ENCODE peak calls at places on chromosomes 1 and 21, in nine cellular contexts. A is PC-3, L is AG04450, T is esophagus muscularis mucosa, F is HL-60, O is A549, H is left lung, I is fibroblast of lung, Z is uterus. S is an unnamed sample.

GRCh38 chr1:21857142-21857839 is 45.2 kb downstream of the LDLRAD2 start:
- DNase-seq in A (no peak), L (no peak), T (no peak), F (no peak), O (no peak), H (no peak), I (peak; percentile 59), Z (no peak), S (no peak)

GRCh38 chr1:115593365-115594259 is 48.2 kb upstream of the VANGL1 start:
- DNase-seq in A (no peak), L (no peak), T (no peak), F (no peak), O (no peak), H (no peak), I (no peak), Z (no peak), S (no peak)

GRCh38 chr1:109392788-109393580 is 4.7 kb downstream of the SORT1 start:
- DNase-seq in A (peak; percentile 60), L (peak; percentile 60), T (no peak), F (peak; percentile 17), O (peak; percentile 18), H (peak; percentile 70), I (peak; percentile 56), Z (peak; percentile 40), S (peak; percentile 79)

GRCh38 chr1:89104147-89104546 is 21.8 kb downstream of the GBP2 start:
- DNase-seq in A (no peak), L (no peak), T (no peak), F (no peak), O (no peak), H (no peak), I (peak; percentile 6), Z (no peak), S (no peak)

GRCh38 chr21:44425307-44425894 is 29.9 kb upstream of the LRRC3 start:
- DNase-seq in A (peak; percentile 70), L (no peak), T (no peak), F (no peak), O (peak; percentile 39), H (peak; percentile 28), I (no peak), Z (no peak), S (no peak)

GRCh38 chr1:172132836-172133235 is 287.6 kb upstream of the C1orf105 start:
- DNase-seq in A (no peak), L (no peak), T (no peak), F (no peak), O (no peak), H (no peak), I (no peak), Z (no peak), S (no peak)

GRCh38 chr1:184771190-184771691 is 16.6 kb upstream of the EDEM3 start:
- DNase-seq in A (no peak), L (no peak), T (no peak), F (no peak), O (no peak), H (no peak), I (no peak), Z (no peak), S (no peak)

GRCh38 chr1:167273027-167273800 is 52.5 kb downstream of the POU2F1 start:
- DNase-seq in A (no peak), L (no peak), T (no peak), F (peak; percentile 73), O (no peak), H (no peak), I (peak; percentile 65), Z (no peak), S (peak; percentile 83)

GRCh38 chr1:75543705-75544104 is 67.2 kb downstream of the SLC44A5 start:
- DNase-seq in A (no peak), L (no peak), T (no peak), F (no peak), O (no peak), H (no peak), I (peak; percentile 42), Z (no peak), S (no peak)

GRCh38 chr1:221809101-221810029 is 67.5 kb upstream of the DUSP10 start:
- DNase-seq in A (peak; percentile 60), L (no peak), T (no peak), F (peak; percentile 20), O (no peak), H (no peak), I (peak; percentile 77), Z (no peak), S (no peak)

GRCh38 chr1:26391450-26391849 is 18.9 kb upstream of the ZNF683 start:
- DNase-seq in A (peak; percentile 73), L (no peak), T (no peak), F (peak; percentile 32), O (peak; percentile 69), H (no peak), I (peak; percentile 45), Z (no peak), S (peak; percentile 56)

GRCh38 chr1:93591833-93592635 is 89.6 kb downstream of the BCAR3 start:
- DNase-seq in A (peak; percentile 40), L (no peak), T (no peak), F (peak; percentile 37), O (peak; percentile 35), H (no peak), I (peak; percentile 24), Z (no peak), S (no peak)

GRCh38 chr1:1889847-1890505 is 911 bp downstream of the GNB1 start:
- DNase-seq in A (peak; percentile 35), L (no peak), T (no peak), F (peak; percentile 85), O (no peak), H (peak; percentile 77), I (peak; percentile 56), Z (no peak), S (peak; percentile 55)

GRCh38 chr1:247210062-247210385 is 38.2 kb upstream of the ZNF124 start:
- DNase-seq in A (no peak), L (no peak), T (no peak), F (no peak), O (no peak), H (no peak), I (peak; percentile 35), Z (no peak), S (no peak)

GRCh38 chr1:64654519-64655341 is 90.1 kb upstream of the RAVER2 start:
- DNase-seq in A (no peak), L (no peak), T (no peak), F (no peak), O (no peak), H (no peak), I (peak; percentile 38), Z (peak; percentile 48), S (peak; percentile 19)
- TF ChIP-seq CTCF in A (peak; percentile 13), L (peak; percentile 18), T (peak; percentile 36), F (no peak), O (no peak), H (no peak), I (peak; percentile 30), Z (peak; percentile 34), S (no peak)

GRCh38 chr1:34164510-34165381 is at the start of gene CSMD2:
- DNase-seq in A (no peak), L (peak; percentile 24), T (no peak), F (no peak), O (peak; percentile 12), H (peak; percentile 52), I (peak; percentile 79), Z (no peak), S (peak; percentile 34)
- H3K4me3 ChIP-seq in A (peak within 1 kb of the TSS; percentile 38), L (peak within 1 kb of the TSS; percentile 68), T (peak within 1 kb of the TSS; percentile 49), F (no peak within 1 kb of the TSS), O (peak within 1 kb of the TSS; percentile 41), H (peak within 1 kb of the TSS; percentile 28), I (peak within 1 kb of the TSS; percentile 80), Z (no peak within 1 kb of the TSS), S (peak within 1 kb of the TSS; percentile 33)

GRCh38 chr1:159974350-159974965 is 20.4 kb upstream of the SLAMF9 start:
- DNase-seq in A (no peak), L (no peak), T (peak; percentile 89), F (no peak), O (no peak), H (no peak), I (no peak), Z (no peak), S (no peak)

GRCh38 chr1:159977364-159978106 is 23.5 kb upstream of the SLAMF9 start:
- DNase-seq in A (no peak), L (no peak), T (peak; percentile 87), F (no peak), O (no peak), H (no peak), I (no peak), Z (no peak), S (no peak)

GRCh38 chr1:159973350-159973940 is 19.4 kb upstream of the SLAMF9 start:
- DNase-seq in A (no peak), L (no peak), T (no peak), F (no peak), O (no peak), H (no peak), I (no peak), Z (no peak), S (no peak)

GRCh38 chr1:159970932-159971342 is 16.9 kb upstream of the SLAMF9 start:
- DNase-seq in A (no peak), L (no peak), T (no peak), F (no peak), O (peak; percentile 58), H (no peak), I (no peak), Z (no peak), S (no peak)

GRCh38 chr1:159972443-159973205 is 18.6 kb upstream of the SLAMF9 start:
- DNase-seq in A (no peak), L (no peak), T (no peak), F (no peak), O (no peak), H (no peak), I (no peak), Z (no peak), S (no peak)
- TF ChIP-seq CTCF in A (no peak), L (no peak), T (no peak), F (no peak), O (no peak), H (no peak), I (no peak), Z (no peak), S (no peak)

GRCh38 chr1:229158317-229159294 is 112.3 kb upstream of the RAB4A start:
- DNase-seq in A (no peak), L (no peak), T (no peak), F (peak; percentile 94), O (no peak), H (peak; percentile 78), I (no peak), Z (no peak), S (no peak)
- H3K4me3 ChIP-seq in A (no peak overlapping the region), L (no peak overlapping the region), T (no peak overlapping the region), F (no peak overlapping the region), O (no peak overlapping the region), H (no peak overlapping the region), I (no peak overlapping the region), Z (no peak overlapping the region), S (no peak overlapping the region)

S was measured in fibroblast of villous mesenchyme.